ENCODE peak calls at places on chromosomes 1 and 21, in four cellular contexts. V, B, D and U are unnamed samples.

GRCh38 chr21:41321211-41321907 is 4.8 kb downstream of the FAM3B start:
- DNase-seq in V (no peak), B (no peak), D (no peak), U (no peak)

GRCh38 chr1:230832466-230832865 is 35.9 kb downstream of the C1orf198 start:
- DNase-seq in V (no peak), B (no peak), D (no peak), U (no peak)

GRCh38 chr1:163178628-163179027 is 24.1 kb downstream of the RGS5 start:
- DNase-seq in V (peak), B (no peak), D (no peak), U (peak)

GRCh38 chr1:197675475-197676324 is 99.6 kb downstream of the DENND1B start:
- DNase-seq in V (no peak), B (peak), D (no peak), U (peak)

GRCh38 chr1:240308061-240308460 is 216.4 kb downstream of the FMN2 start:
- DNase-seq in V (no peak), B (no peak), D (no peak), U (no peak)

GRCh38 chr1:116738673-116739370 is 15.4 kb upstream of the CD2 start:
- DNase-seq in V (no peak), B (no peak), D (peak), U (no peak)

GRCh38 chr1:151908228-151908691 is 1.1 kb downstream of the THEM4 start:
- DNase-seq in V (peak), B (peak), D (no peak), U (peak)

GRCh38 chr1:82398357-82398756 is 597.6 kb downstream of the ADGRL2 start:
- DNase-seq in V (peak), B (no peak), D (no peak), U (no peak)

GRCh38 chr1:168301664-168302320 is 21.1 kb downstream of the TBX19 start:
- DNase-seq in V (no peak), B (no peak), D (no peak), U (no peak)

GRCh38 chr1:25689686-25690381 is 73.2 kb downstream of the MAN1C1 start:
- DNase-seq in V (no peak), B (no peak), D (no peak), U (peak)

GRCh38 chr1:236242568-236242967 is 39.2 kb downstream of the ERO1B start:
- DNase-seq in V (no peak), B (no peak), D (no peak), U (no peak)

GRCh38 chr1:197614916-197615692 is 160.2 kb downstream of the DENND1B start:
- DNase-seq in V (peak), B (peak), D (peak), U (peak)

GRCh38 chr1:3858231-3858981 is 1.1 kb downstream of the DFFB start:
- DNase-seq in V (peak), B (peak), D (no peak), U (peak)

GRCh38 chr1:43426221-43426620 is 27.5 kb downstream of the HYI start:
- DNase-seq in V (no peak), B (no peak), D (no peak), U (no peak)

GRCh38 chr21:30695956-30696355 is 22.6 kb downstream of the KRTAP21-3 start:
- DNase-seq in V (no peak), B (no peak), D (no peak), U (no peak)

GRCh38 chr1:160376525-160377131 is 9.8 kb downstream of the NHLH1 start:
- DNase-seq in V (peak), B (peak), D (peak), U (peak)

GRCh38 chr1:167060141-167061072 is 29.8 kb downstream of the GPA33 start:
- DNase-seq in V (no peak), B (no peak), D (no peak), U (peak)

GRCh38 chr1:1927751-1928150 is 8.7 kb upstream of the TMEM52 start:
- DNase-seq in V (no peak), B (no peak), D (no peak), U (no peak)

GRCh38 chr1:172002725-172003345 is 161.5 kb downstream of the DNM3 start:
- DNase-seq in V (peak), B (peak), D (peak), U (peak)

GRCh38 chr1:57229998-57230397 is 193.9 kb downstream of the DAB1 start:
- DNase-seq in V (no peak), B (no peak), D (no peak), U (no peak)

GRCh38 chr1:64343105-64343960 is 126.6 kb upstream of the CACHD1 start:
- DNase-seq in V (peak), B (no peak), D (no peak), U (no peak)

GRCh38 chr1:35573198-35573775 is at the start of gene TFAP2E:
- DNase-seq in V (peak), B (no peak), D (no peak), U (no peak)

GRCh38 chr1:27934818-27935549 is at the start of gene SMPDL3B:
- DNase-seq in V (peak), B (peak), D (no peak), U (peak)
- TF ChIP-seq MAX in V (no peak), B (peak), D (no peak), U (peak)

DNA sequence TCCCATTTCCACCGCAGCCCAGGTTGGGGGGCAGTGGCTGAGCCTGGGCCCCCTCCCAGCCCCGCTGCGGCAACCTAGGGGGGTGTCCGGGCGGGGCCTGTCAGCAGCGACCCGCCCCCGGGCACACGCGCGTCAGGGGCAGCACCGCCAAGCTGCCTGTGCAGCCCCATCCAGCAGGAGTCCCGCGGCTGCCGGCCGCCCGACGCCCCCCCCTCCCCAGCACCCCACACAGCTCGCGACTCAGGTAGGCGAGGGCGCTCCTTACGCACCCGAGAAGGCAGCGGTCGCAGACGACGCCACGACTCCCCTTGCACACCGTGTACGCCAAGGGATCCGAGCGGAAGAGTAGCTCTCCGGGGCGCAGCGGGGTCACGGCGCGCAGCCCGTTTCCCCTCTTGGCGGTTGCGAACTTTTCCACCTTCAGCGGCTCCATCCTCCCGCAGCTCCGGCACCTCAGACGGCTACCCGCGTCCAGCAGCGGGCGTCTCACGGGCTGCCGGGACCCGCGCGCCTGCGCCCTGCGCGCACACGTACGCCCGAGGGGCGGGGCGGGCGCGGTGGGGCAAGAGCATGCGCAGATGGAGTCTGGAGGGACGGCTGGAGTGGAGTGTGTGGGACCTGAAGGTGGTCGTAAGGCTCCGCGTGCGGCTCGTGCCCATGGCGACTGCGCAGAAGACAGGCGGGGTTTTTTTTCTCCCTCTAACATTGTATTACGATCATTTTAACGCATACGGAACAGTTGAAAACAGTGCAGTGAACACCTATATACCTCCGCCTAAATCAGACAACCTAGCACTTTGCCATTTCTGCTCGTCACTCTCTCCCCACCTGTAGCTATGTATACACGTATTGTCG is at the start of gene SMYD3:
- DNase-seq in V (peak), B (peak), D (peak), U (peak)
- TF ChIP-seq POLR2A in V (peak), B (peak), D (peak), U (peak)

GRCh38 chr1:27599605-27600499 is 4.1 kb downstream of the AHDC1 start:
- DNase-seq in V (no peak), B (peak), D (no peak), U (peak)

GRCh38 chr1:27602510-27603319 is 1.2 kb downstream of the AHDC1 start:
- DNase-seq in V (peak), B (peak), D (no peak), U (peak)

GRCh38 chr1:27600500-27601175 is 3.3 kb downstream of the AHDC1 start:
- DNase-seq in V (peak), B (peak), D (no peak), U (peak)

GRCh38 chr1:27601771-27602509 is 2.0 kb downstream of the AHDC1 start:
- DNase-seq in V (peak), B (no peak), D (no peak), U (peak)

GRCh38 chr1:27601321-27601770 is 2.6 kb downstream of the AHDC1 start:
- DNase-seq in V (no peak), B (no peak), D (no peak), U (peak)
- H3K4me3 ChIP-seq in V (peak), B (no peak), D (peak), U (peak)

GRCh38 chr1:15411593-15412487 is 2.2 kb downstream of the EFHD2 start:
- DNase-seq in V (peak), B (peak), D (no peak), U (peak)

GRCh38 chr1:15413563-15414449 is 4.1 kb downstream of the EFHD2 start:
- DNase-seq in V (no peak), B (no peak), D (no peak), U (no peak)

GRCh38 chr1:15412488-15412800 is 2.8 kb downstream of the EFHD2 start:
- DNase-seq in V (no peak), B (no peak), D (no peak), U (no peak)

GRCh38 chr1:15412843-15413242 is 3.2 kb downstream of the EFHD2 start:
- DNase-seq in V (peak), B (no peak), D (no peak), U (no peak)

DNA sequence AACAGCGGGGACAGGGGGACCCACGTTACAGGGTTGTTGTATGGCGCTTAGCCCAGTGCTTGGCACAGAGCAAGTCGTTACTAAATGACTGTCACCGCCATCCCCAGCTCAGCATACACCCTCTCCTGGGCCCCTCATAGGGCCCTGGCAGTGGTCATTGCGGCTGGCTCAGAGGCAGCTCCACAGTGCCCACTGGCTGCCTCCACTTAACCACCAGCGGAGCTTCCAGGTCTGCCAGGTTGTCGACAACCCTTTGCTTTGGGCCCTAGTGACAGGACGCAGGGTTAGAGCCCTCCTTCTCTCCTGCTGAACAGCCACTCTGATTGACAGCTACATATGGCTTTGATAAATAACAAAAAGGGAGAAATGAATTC is 4.7 kb downstream of the EFHD2 start:
- DNase-seq in V (no peak), B (no peak), D (no peak), U (no peak)
- TF ChIP-seq MAX in V (no peak), B (no peak), D (no peak), U (no peak)

GRCh38 chr1:115644109-115644508 is 2.3 kb downstream of the VANGL1 start:
- DNase-seq in V (no peak), B (no peak), D (no peak), U (no peak)

GRCh38 chr1:115641762-115642167 is at the start of gene VANGL1:
- DNase-seq in V (peak), B (peak), D (no peak), U (peak)

GRCh38 chr1:115643636-115644035 is 1.9 kb downstream of the VANGL1 start:
- DNase-seq in V (no peak), B (peak), D (no peak), U (no peak)

GRCh38 chr1:115643219-115643618 is 1.4 kb downstream of the VANGL1 start:
- DNase-seq in V (no peak), B (peak), D (no peak), U (no peak)

GRCh38 chr1:115642168-115643072 is 650 bp downstream of the VANGL1 start:
- DNase-seq in V (peak), B (peak), D (peak), U (peak)
- TF ChIP-seq POLR2A in V (no peak), B (no peak), D (no peak), U (no peak)

DNA sequence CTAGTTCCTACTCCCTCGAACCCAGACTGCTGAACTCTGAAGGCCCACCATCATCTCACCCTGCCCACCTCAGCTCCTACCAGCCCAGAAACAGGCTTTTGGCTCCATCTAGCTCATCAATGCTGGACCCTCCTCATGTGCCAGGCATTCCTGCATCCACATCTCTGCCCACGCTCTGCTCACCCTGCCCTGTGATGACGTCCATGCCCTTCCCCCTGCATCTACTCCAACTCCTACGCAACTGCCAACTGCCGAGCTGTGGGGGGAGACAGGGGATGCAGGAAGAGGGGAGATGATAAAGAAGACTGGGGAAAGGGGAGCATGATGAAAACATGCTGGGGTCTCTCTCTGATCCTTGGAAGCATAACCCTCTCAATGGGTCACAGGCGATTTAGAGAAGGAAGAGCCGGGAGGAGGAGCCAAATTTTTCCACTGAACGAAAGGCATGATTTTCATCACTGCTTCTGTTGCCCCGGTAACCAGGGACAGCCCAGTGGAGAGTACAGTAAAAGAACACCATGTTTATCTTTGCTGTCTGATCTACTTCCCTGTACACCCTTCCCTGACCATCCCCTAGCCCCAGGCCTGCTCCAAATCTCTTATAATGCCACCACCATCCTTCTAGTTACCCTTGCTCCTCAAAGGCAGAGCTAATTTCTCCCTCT is 44.3 kb downstream of the CD34 start:
- DNase-seq in V (no peak), B (peak), D (no peak), U (peak)
- H3K4me3 ChIP-seq in V (no peak), B (no peak), D (peak), U (peak)

DNA sequence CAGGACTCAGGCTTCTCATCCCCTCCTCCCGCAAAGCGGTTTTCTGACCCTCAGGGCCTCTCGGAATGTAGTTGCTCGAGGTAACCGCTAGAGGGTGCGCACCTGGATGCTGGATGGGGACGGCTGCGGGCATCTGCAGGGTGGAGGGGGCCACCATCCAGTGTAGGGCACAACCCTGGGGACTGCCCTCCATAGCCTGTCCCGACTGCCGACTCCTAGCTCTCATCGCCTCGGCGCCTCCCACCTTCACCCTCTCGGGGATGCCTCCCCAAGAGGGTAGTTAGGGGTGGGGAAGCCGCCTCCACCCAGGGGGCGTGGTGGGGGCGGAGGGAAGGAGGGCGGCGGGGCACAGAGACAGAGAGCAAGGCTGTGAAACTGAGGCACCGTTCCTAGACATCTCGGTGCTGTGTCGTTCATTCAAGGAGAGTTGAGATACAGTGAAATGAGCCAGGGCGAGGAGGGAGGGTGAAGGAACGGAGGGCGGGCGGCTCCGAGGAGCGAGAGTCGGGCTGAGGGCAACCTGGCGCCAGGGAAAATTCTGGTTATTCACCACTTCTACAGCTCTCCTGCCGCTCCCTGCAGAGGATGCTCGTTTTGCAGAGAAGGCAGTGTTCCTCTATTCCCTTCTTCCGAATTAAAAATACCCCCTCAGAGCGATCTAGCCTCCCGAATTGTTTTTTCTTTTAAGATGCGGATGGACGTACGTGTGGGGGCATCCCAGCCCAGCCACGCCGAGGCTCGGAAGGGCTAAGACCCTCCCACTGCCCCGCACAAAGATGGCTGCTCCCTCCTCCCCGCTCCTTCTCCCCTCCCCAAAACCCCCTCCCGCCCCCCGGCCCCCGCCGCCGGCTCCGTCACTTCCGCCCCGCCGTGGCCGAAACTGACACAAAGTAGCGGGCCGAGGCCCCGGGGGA is at the start of gene ATP8B2:
- DNase-seq in V (peak), B (peak), D (no peak), U (peak)
- TF ChIP-seq MAX in V (no peak), B (no peak), D (no peak), U (no peak)

DNA sequence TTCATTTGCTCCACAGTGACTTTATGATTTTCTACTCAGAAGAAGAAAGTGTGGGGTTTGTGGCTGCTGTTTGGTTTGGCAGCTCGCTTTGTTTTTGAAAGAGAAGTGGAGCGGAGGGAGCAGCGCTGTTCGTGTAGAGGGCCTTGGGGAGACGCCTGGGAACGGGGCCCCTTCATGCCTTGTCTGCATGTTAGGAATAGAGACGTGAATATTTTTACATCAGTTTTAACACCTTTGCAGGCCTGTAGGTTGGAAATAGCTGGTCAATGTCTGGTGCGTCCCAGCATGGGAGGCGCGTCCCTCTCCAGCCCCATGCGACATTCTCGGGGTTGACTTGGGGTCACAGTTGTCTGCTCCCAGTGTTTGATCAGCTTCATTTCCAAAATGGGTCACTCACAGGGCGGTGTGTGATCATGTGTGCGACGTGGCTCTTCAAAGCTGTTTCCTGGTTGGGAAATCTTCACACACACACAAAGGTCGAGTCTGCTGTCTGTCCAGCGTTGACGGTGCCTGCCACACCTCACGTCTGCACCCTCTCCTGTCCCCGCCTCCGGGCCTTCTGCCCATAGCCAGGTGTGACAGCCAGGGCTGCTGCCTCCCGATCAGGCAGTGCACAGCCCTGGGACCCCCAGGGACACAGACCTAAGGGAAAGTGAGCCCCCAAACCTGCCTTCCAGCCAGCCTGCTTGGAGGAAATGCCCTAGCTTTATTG is 149.2 kb downstream of the PSMG1 start:
- DNase-seq in V (peak), B (no peak), D (no peak), U (no peak)
- TF ChIP-seq POLR2A in V (no peak), B (no peak), D (no peak), U (no peak)

GRCh38 chr1:202264300-202265075 is 70.9 kb downstream of the LGR6 start:
- DNase-seq in V (no peak), B (no peak), D (no peak), U (no peak)
- H3K4me3 ChIP-seq in V (no peak), B (no peak), D (no peak), U (no peak)